ENCODE peak calls at places on chromosomes 2 and 18, in eight cellular contexts. Q is RCC 7860; V is HepG2; A is CD8-positive, alpha-beta memory T cell; K is A549; N is naive thymus-derived CD8-positive, alpha-beta T cell; O is astrocyte; E is activated CD4-positive, alpha-beta T cell treated with anti-CD3 and anti-CD28 coated beads, Interleukin-2, amount 50 U/mL, for 1 hour. Z is an unnamed sample.

GRCh38 chr18:21958707-21959457 is 210.5 kb upstream of the GATA6 start:
- DNase-seq in Q (no peak), A (no peak), V (no peak), K (no peak), N (no peak), O (no peak), E (no peak), Z (no peak)

GRCh38 chr18:22844184-22844583 is 88.9 kb upstream of the RBBP8 start:
- DNase-seq in K (peak), E (no peak), N (no peak), O (peak), Q (peak), V (no peak), A (no peak), Z (no peak)

GRCh38 chr2:41355794-41356193 is 692.0 kb upstream of the PKDCC start:
- DNase-seq in O (no peak), E (no peak), K (no peak), A (no peak), N (no peak), V (no peak), Q (no peak), Z (no peak)

GRCh38 chr2:179574061-179574519 is 287.3 kb downstream of the ZNF385B start:
- DNase-seq in A (no peak), N (no peak), K (no peak), V (peak), Q (no peak), O (no peak), E (no peak), Z (no peak)

GRCh38 chr2:129777146-129777545 is 202.3 kb upstream of the RAB6C start:
- DNase-seq in V (no peak), A (no peak), E (no peak), O (no peak), K (no peak), Q (no peak), N (no peak), Z (no peak)

GRCh38 chr2:237968048-237968862 is 1.4 kb downstream of the UBE2F start:
- DNase-seq in K (peak), V (peak), Q (no peak), O (peak), N (peak), E (peak), A (no peak), Z (peak)

GRCh38 chr18:76953186-76953982 is 131.0 kb downstream of the ZNF236 start:
- DNase-seq in O (peak), A (no peak), K (no peak), Q (no peak), E (no peak), V (no peak), N (no peak), Z (no peak)

GRCh38 chr2:23587330-23587729 is 202.4 kb downstream of the KLHL29 start:
- DNase-seq in A (no peak), K (no peak), E (no peak), O (no peak), Q (no peak), N (no peak), V (no peak), Z (no peak)

GRCh38 chr18:70221911-70222278 is 16.4 kb upstream of the RTTN start:
- DNase-seq in V (no peak), N (no peak), O (no peak), A (no peak), E (no peak), Q (no peak), K (no peak), Z (no peak)

GRCh38 chr18:45175505-45175904 is 439.8 kb upstream of the SLC14A2 start:
- DNase-seq in N (no peak), A (no peak), O (no peak), Q (no peak), V (no peak), E (no peak), K (no peak), Z (no peak)

GRCh38 chr18:3454365-3455089 is 4.6 kb downstream of the TGIF1 start:
- DNase-seq in K (peak), O (peak), A (peak), N (peak), E (peak), V (peak), Q (peak), Z (peak)

GRCh38 chr2:28716265-28716865 is 35.3 kb upstream of the PPP1CB start:
- DNase-seq in Q (peak), A (no peak), V (peak), N (no peak), O (peak), E (no peak), K (peak), Z (peak)

GRCh38 chr2:156322103-156322671 is 10.3 kb downstream of the NR4A2 start:
- DNase-seq in E (no peak), N (no peak), K (no peak), V (no peak), Q (no peak), O (no peak), A (peak), Z (peak)

GRCh38 chr2:96485751-96486643 is 19.2 kb downstream of the NEURL3 start:
- DNase-seq in E (peak), K (no peak), N (peak), V (peak), Q (peak), A (peak), O (peak), Z (peak)

GRCh38 chr18:944440-944839 is 39.8 kb downstream of the ADCYAP1 start:
- DNase-seq in V (no peak), N (no peak), E (no peak), O (peak), A (no peak), K (no peak), Q (peak), Z (peak)

GRCh38 chr2:181354626-181355025 is 102.6 kb upstream of the ITGA4 start:
- DNase-seq in K (peak), O (peak), V (no peak), Q (no peak), N (no peak), A (no peak), E (no peak), Z (peak)

GRCh38 chr2:187644991-187645390 is 90.8 kb upstream of the TFPI start:
- DNase-seq in Q (no peak), K (no peak), N (no peak), V (no peak), A (no peak), E (no peak), O (peak), Z (no peak)

GRCh38 chr18:44946529-44947113 is 265.9 kb downstream of the SETBP1 start:
- DNase-seq in K (no peak), V (no peak), Q (no peak), E (no peak), O (no peak), A (no peak), N (no peak), Z (no peak)

GRCh38 chr2:134146620-134147019 is 107.3 kb upstream of the MGAT5 start:
- DNase-seq in K (no peak), Q (no peak), V (no peak), N (no peak), E (no peak), A (no peak), O (peak), Z (peak)

GRCh38 chr2:170013802-170014551 is 164.0 kb upstream of the MYO3B start:
- DNase-seq in A (no peak), V (no peak), K (no peak), O (peak), Q (no peak), E (no peak), N (no peak), Z (no peak)

GRCh38 chr2:181972431-181973190 is 13.0 kb upstream of the PPP1R1C start:
- DNase-seq in N (no peak), A (no peak), O (peak), K (no peak), Q (no peak), V (no peak), E (no peak), Z (no peak)